ENCODE peak calls at places on chromosomes 3 and 15, in six cellular contexts. T, E, G, C, J and H are unnamed samples.

GRCh38 chr15:75136758-75137157 is 64.9 kb upstream of the C15orf39 start:
- DNase-seq in T (no peak), C (no peak), G (no peak), J (no peak), E (no peak), H (no peak)

GRCh38 chr15:98548172-98548971 is 100.0 kb upstream of the IGF1R start:
- DNase-seq in J (no peak), G (peak), T (peak), E (peak), C (peak), H (peak)

GRCh38 chr15:34620814-34621213 is 37.4 kb upstream of the GOLGA8B start:
- DNase-seq in J (no peak), T (no peak), G (no peak), C (no peak), E (peak), H (no peak)

GRCh38 chr3:130386604-130387263 is 41.3 kb downstream of the COL6A5 start:
- DNase-seq in G (no peak), C (no peak), E (peak), T (peak), J (no peak), H (no peak)

GRCh38 chr3:120435621-120436020 is 15.2 kb downstream of the FSTL1 start:
- DNase-seq in T (peak), G (no peak), J (no peak), E (peak), C (peak), H (peak)

GRCh38 chr3:36729204-36730056 is 34.9 kb downstream of the DCLK3 start:
- DNase-seq in G (peak), T (peak), C (peak), J (peak), E (peak), H (no peak)

GRCh38 chr15:71443538-71443937 is 328.3 kb downstream of the THSD4 start:
- DNase-seq in E (peak), G (peak), J (peak), T (no peak), C (peak), H (peak)

GRCh38 chr3:10528046-10528445 is 22.7 kb upstream of the ATP2B2 start:
- DNase-seq in J (no peak), T (no peak), C (no peak), E (no peak), G (no peak), H (no peak)

GRCh38 chr15:52098328-52098727 is 14.2 kb downstream of the BCL2L10 start:
- DNase-seq in J (no peak), T (no peak), C (no peak), E (no peak), G (no peak), H (no peak)

GRCh38 chr3:128149632-128150031 is 3.6 kb upstream of the EEFSEC start:
- DNase-seq in C (no peak), E (no peak), G (no peak), T (no peak), J (no peak), H (no peak)

GRCh38 chr3:5195605-5196004 is 8.1 kb downstream of the EDEM1 start:
- DNase-seq in C (no peak), G (no peak), T (peak), J (no peak), E (peak), H (peak)

GRCh38 chr3:49803464-49804140 is 541 bp downstream of the INKA1 start:
- DNase-seq in G (no peak), J (peak), T (no peak), C (no peak), E (peak), H (no peak)

GRCh38 chr15:88812137-88812536 is 8.9 kb downstream of the ACAN start:
- DNase-seq in G (no peak), J (no peak), T (no peak), C (no peak), E (no peak), H (no peak)

GRCh38 chr3:22225161-22225560 is 474.2 kb upstream of the ZNF385D start:
- DNase-seq in E (no peak), C (no peak), T (no peak), G (peak), J (no peak), H (no peak)